ENCODE peak calls at places on chromosomes 3 and 15, in nine cellular contexts. M, N, O, W, K, Z, S, I and A are unnamed samples. For H3K4me1, the result is how much of the 10 kb centered on the place peaks cover.

GRCh38 chr3:10268930-10269329 is 20.7 kb downstream of the TATDN2 start:
- DNase-seq in O (no peak), Z (no peak), S (peak), I (no peak), N (no peak), M (no peak), K (no peak), W (no peak), A (no peak)

GRCh38 chr3:36729204-36730056 is 34.9 kb downstream of the DCLK3 start:
- DNase-seq in W (no peak), Z (peak), S (no peak), K (peak), I (no peak), M (no peak), N (no peak), O (peak), A (no peak)

GRCh38 chr3:25448750-25449684 is 21.0 kb downstream of the RARB start:
- DNase-seq in O (peak), I (peak), W (peak), Z (no peak), S (peak), M (peak), K (no peak), N (peak), A (peak)

GRCh38 chr15:96171271-96171739 is 159.2 kb upstream of the NR2F2 start:
- DNase-seq in I (no peak), M (no peak), Z (no peak), K (peak), S (no peak), N (no peak), O (no peak), W (no peak), A (no peak)

GRCh38 chr15:101371081-101371480 is 76.0 kb upstream of the SNRPA1 start:
- DNase-seq in S (no peak), O (no peak), M (no peak), N (no peak), W (no peak), I (no peak), Z (no peak), K (no peak), A (no peak)

GRCh38 chr3:162096874-162097273 is 600.3 kb downstream of the OTOL1 start:
- DNase-seq in I (no peak), K (no peak), S (no peak), Z (no peak), N (no peak), M (no peak), O (no peak), W (no peak), A (no peak)

GRCh38 chr3:9809239-9809614 is 835 bp upstream of the TTLL3 start:
- DNase-seq in W (no peak), Z (no peak), N (peak), I (peak), S (no peak), O (no peak), K (no peak), M (peak), A (no peak)

GRCh38 chr3:45537960-45538640 is 56.5 kb upstream of the LIMD1 start:
- DNase-seq in K (no peak), W (peak), I (no peak), M (no peak), N (no peak), O (peak), Z (no peak), S (no peak), A (peak)

GRCh38 chr3:55180936-55181535 is 253.2 kb upstream of the LRTM1 start:
- DNase-seq in S (no peak), K (no peak), N (no peak), I (no peak), W (no peak), O (no peak), M (peak), Z (no peak), A (no peak)

GRCh38 chr3:5787863-5788488 is 600.5 kb downstream of the EDEM1 start:
- DNase-seq in W (peak), S (no peak), K (peak), M (peak), N (no peak), I (no peak), O (no peak), Z (no peak), A (no peak)

GRCh38 chr3:25372167-25372566 is 55.9 kb upstream of the RARB start:
- DNase-seq in O (no peak), Z (no peak), I (no peak), K (no peak), W (no peak), M (no peak), N (no peak), S (no peak), A (peak)

GRCh38 chr3:136954980-136955780 is 2.6 kb upstream of the IL20RB start:
- DNase-seq in I (no peak), Z (no peak), O (no peak), S (no peak), M (no peak), N (no peak), K (no peak), W (no peak), A (no peak)

GRCh38 chr3:134768845-134769244 is 26.2 kb upstream of the EPHB1 start:
- DNase-seq in S (no peak), K (no peak), Z (no peak), W (no peak), N (no peak), O (no peak), M (no peak), I (no peak), A (no peak)

GRCh38 chr3:24447836-24448235 is 46.8 kb downstream of the THRB start:
- DNase-seq in O (no peak), N (no peak), W (no peak), S (no peak), K (no peak), M (no peak), I (no peak), Z (no peak), A (no peak)

GRCh38 chr3:135965129-135965505 is 411 bp upstream of the PPP2R3A start:
- DNase-seq in K (no peak), O (peak), M (no peak), N (no peak), S (no peak), W (no peak), Z (no peak), I (no peak), A (no peak)

GRCh38 chr3:38028621-38029361 is 651 bp downstream of the PLCD1 start:
- DNase-seq in I (no peak), S (peak), N (no peak), K (no peak), Z (no peak), M (peak), W (peak), O (no peak), A (no peak)

GRCh38 chr3:31285808-31286486 is 246.8 kb upstream of the STT3B start:
- DNase-seq in I (no peak), Z (no peak), K (no peak), O (no peak), N (no peak), M (no peak), S (no peak), W (no peak), A (no peak)

GRCh38 chr3:33115024-33115768 is 1.4 kb downstream of the CRTAP start:
- DNase-seq in S (peak), N (peak), O (peak), Z (peak), W (peak), M (peak), I (peak), K (peak), A (peak)

GRCh38 chr3:63251499-63251898 is 26.6 kb upstream of the SYNPR start:
- DNase-seq in S (no peak), I (no peak), O (no peak), M (no peak), K (no peak), Z (no peak), W (no peak), N (no peak), A (no peak)
- H3K27ac ChIP-seq in S (no peak), I (no peak), O (no peak), M (no peak), K (no peak), Z (no peak), W (no peak), N (no peak), A (no peak)

GRCh38 chr3:3664916-3665315 is 134.3 kb upstream of the LRRN1 start:
- DNase-seq in Z (no peak), N (no peak), K (no peak), W (no peak), O (peak), S (no peak), I (no peak), M (no peak), A (no peak)

GRCh38 chr3:3662610-3663009 is 136.6 kb upstream of the LRRN1 start:
- DNase-seq in K (no peak), Z (no peak), S (no peak), W (no peak), I (no peak), N (no peak), O (no peak), M (no peak), A (no peak)

GRCh38 chr3:3665961-3666640 is 133.1 kb upstream of the LRRN1 start:
- DNase-seq in O (no peak), S (peak), K (no peak), W (peak), I (no peak), N (no peak), M (no peak), Z (no peak), A (no peak)

GRCh38 chr3:3665546-3665945 is 133.7 kb upstream of the LRRN1 start:
- DNase-seq in O (no peak), K (no peak), Z (no peak), M (no peak), I (no peak), S (no peak), W (no peak), N (no peak), A (no peak)

GRCh38 chr3:3666664-3667063 is 132.6 kb upstream of the LRRN1 start:
- DNase-seq in Z (no peak), O (no peak), W (no peak), M (no peak), I (no peak), S (no peak), N (no peak), K (no peak), A (no peak)
- H3K4me1 ChIP-seq in Z (under half), O (under half), W (under half), M (under half), I (under half), S (under half), N (under half), K (under half), A (under half)

DNA sequence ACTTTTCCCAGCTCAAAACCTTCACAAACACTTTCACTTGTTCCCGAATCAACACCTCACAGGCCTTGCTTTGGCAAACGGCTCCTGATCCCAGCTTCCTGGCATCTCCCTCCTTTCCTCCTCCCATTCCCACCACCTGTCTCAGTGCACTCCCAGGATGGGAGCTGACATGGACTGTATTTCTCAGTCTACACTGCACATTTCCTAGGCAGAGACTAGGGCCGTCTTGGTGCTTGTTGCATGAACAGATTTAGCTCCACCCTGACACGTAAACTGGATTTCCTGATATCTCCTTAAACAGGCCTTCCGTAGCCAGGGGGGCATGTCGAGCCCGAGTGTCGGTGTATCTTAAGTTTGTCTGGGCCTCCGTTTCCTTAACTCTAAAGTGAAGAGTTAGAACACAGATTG is 790 bp upstream of the WHAMM start:
- DNase-seq in W (no peak), S (no peak), K (no peak), N (no peak), Z (no peak), I (no peak), M (peak), O (no peak), A (no peak)
- H3K27ac ChIP-seq in W (peak), S (peak), K (peak), N (peak), Z (peak), I (peak), M (peak), O (no peak), A (peak)

GRCh38 chr3:41966206-41966605 is 4.3 kb upstream of the ULK4 start:
- DNase-seq in M (no peak), Z (no peak), S (no peak), W (no peak), O (no peak), N (no peak), I (no peak), K (no peak), A (no peak)
- H3K4me1 ChIP-seq in M (under half), Z (under half), S (under half), W (under half), O (under half), N (under half), I (under half), K (under half), A (under half)

DNA sequence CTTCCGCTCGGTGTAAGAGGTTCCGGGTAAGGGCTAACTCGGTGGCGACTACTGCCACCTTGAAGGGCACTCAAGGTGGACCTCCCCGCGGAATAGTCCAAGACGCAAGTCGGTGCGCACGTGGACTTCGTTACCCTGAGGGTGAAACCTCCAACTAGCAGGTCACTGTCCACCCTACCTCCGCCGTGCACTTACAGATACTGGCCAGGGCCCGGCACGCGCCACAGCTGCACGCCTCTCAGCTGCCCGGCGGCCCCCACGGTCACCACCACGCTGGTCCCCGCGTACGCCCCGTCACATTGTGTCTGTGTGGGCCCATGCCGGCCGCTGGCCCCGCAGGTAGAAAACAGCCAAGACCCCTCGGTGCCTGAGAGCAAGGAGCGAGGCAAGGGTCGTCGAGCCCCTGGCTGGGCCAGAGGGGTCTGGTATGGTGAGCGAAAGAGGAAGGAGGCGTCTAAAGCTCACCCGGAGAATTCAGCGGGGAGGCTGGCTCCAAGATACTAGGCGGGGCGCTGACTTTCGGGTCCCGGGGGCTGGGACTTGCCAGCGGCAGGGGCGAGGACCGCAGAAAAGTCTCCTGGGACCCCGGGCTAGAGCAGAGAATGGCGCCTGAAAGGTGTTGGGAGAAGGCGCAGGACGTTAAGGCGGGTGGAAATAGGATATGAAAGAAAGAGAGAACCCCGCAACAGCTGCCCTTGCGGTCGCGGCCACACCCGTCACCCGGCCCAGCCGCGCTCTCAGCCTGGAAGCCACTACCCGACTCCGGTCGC is 930 bp downstream of the LTK start:
- DNase-seq in S (peak), I (peak), M (peak), O (no peak), N (peak), W (no peak), K (no peak), Z (no peak), A (no peak)
- H3K27ac ChIP-seq in S (peak), I (no peak), M (no peak), O (no peak), N (no peak), W (no peak), K (no peak), Z (no peak), A (no peak)

GRCh38 chr15:90013503-90013937 is 12.4 kb downstream of the ZNF710 start:
- DNase-seq in I (peak), K (no peak), Z (no peak), O (no peak), S (no peak), W (no peak), M (no peak), N (no peak), A (no peak)

GRCh38 chr15:90019611-90020010 is 18.5 kb downstream of the ZNF710 start:
- DNase-seq in M (no peak), S (no peak), O (no peak), Z (no peak), W (no peak), N (no peak), K (no peak), I (peak), A (no peak)

GRCh38 chr15:90018216-90018831 is 17.2 kb downstream of the ZNF710 start:
- DNase-seq in O (no peak), M (no peak), K (no peak), S (no peak), W (no peak), I (peak), N (no peak), Z (no peak), A (no peak)

GRCh38 chr15:90015749-90016148 is 14.6 kb downstream of the ZNF710 start:
- DNase-seq in O (no peak), N (peak), Z (no peak), S (no peak), M (peak), K (no peak), I (peak), W (no peak), A (no peak)

DNA sequence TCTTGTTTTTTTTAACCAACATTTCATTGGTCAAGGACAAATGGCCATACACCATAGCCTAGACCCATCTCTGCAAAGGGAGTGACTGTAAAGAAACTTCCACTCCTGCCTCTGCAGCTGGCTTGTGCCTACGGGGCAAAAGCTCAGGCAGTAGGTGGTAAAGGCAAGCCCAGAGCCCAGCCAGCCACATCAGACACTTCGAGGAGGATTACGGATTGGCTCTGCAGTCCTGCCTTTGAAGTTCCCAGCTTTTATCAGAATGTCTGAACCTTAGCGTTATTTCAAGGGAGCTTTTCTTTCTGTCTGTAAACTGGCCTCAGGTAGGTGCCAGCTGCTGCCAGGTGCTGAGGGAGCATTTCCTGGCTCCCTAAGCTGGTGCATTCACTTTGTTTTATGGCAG is 15.6 kb downstream of the ZNF710 start:
- DNase-seq in O (no peak), Z (no peak), N (peak), I (peak), M (no peak), K (no peak), S (no peak), W (no peak), A (no peak)
- H3K4me1 ChIP-seq in O (under half), Z (under half), N (under half), I (under half), M (under half), K (under half), S (under half), W (under half), A (under half)

GRCh38 chr3:108603689-108604088 is 14.2 kb downstream of the DZIP3 start:
- DNase-seq in O (peak), K (no peak), S (no peak), N (no peak), Z (no peak), I (no peak), W (no peak), M (no peak), A (no peak)
- H3K27ac ChIP-seq in O (no peak), K (no peak), S (peak), N (no peak), Z (no peak), I (no peak), W (no peak), M (no peak), A (no peak)

DNA sequence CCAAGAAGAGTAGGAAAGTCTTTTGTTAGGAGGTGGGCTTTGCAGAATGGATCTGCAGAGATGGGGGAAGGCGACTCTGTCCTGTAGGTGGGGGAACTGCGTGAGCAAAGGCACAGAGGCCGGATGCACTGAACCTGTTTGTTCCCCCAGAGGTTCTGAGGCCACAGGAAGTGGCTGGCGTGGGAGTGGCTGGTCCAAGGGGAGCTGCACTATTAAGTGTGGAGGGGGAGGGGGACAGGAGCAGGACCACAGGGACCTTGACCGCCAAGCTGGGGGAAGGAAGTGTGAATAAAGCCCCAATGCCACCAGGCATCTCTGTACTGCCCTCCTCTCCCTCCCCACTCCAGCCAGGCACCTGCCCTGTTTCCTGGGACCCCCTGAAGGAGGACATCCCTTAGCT is 51.8 kb downstream of the CYP11A1 start:
- DNase-seq in I (no peak), O (no peak), N (no peak), K (no peak), S (peak), Z (no peak), M (no peak), W (peak), A (no peak)
- H3K4me1 ChIP-seq in I (under half), O (under half), N (under half), K (under half), S (under half), Z (under half), M (under half), W (under half), A (under half)

GRCh38 chr3:113006350-113007056 is 15.7 kb downstream of the GTPBP8 start:
- DNase-seq in S (no peak), W (no peak), K (no peak), N (no peak), M (no peak), Z (no peak), I (no peak), O (no peak), A (no peak)

GRCh38 chr3:113005622-113006021 is 14.8 kb downstream of the GTPBP8 start:
- DNase-seq in O (no peak), Z (no peak), N (no peak), S (no peak), W (no peak), K (no peak), I (no peak), M (no peak), A (no peak)

GRCh38 chr3:113000691-113001090 is 9.9 kb downstream of the GTPBP8 start:
- DNase-seq in Z (no peak), N (no peak), K (no peak), W (no peak), M (no peak), S (no peak), I (no peak), O (no peak), A (no peak)

GRCh38 chr3:113002033-113002432 is 11.2 kb downstream of the GTPBP8 start:
- DNase-seq in I (no peak), N (no peak), Z (no peak), O (no peak), M (no peak), S (no peak), W (no peak), K (no peak), A (no peak)

GRCh38 chr3:113002676-113003075 is 11.9 kb downstream of the GTPBP8 start:
- DNase-seq in M (no peak), Z (no peak), W (no peak), N (no peak), I (no peak), O (no peak), S (no peak), K (no peak), A (no peak)
- H3K27ac ChIP-seq in M (no peak), Z (no peak), W (no peak), N (no peak), I (no peak), O (no peak), S (peak), K (no peak), A (no peak)